ENCODE peak calls at places on chromosome 11, in four cellular contexts. N is SK-N-SH, U is breast epithelium, K is H1. I is an unnamed sample. For H3K4me1, the result is how much of the 10 kb centered on the place peaks cover.

GRCh38 chr11:111792955-111793500 is 26.8 kb upstream of the PPP2R1B start:
- DNase-seq in K (no peak), U (no peak), N (no peak), I (no peak)

GRCh38 chr11:104136861-104137260 is 27.1 kb downstream of the PDGFD start:
- DNase-seq in K (no peak), N (no peak), U (no peak), I (no peak)

GRCh38 chr11:66070604-66071325 is 693 bp downstream of the PACS1 start:
- DNase-seq in K (no peak), U (peak), N (peak), I (peak)

GRCh38 chr11:114134870-114135269 is 75.4 kb downstream of the ZBTB16 start:
- DNase-seq in K (no peak), N (no peak), U (no peak), I (no peak)

GRCh38 chr11:2797181-2797711 is 88.3 kb downstream of the CDKN1C start:
- DNase-seq in K (no peak), N (no peak), U (peak), I (peak)

GRCh38 chr11:68053981-68054812 is 15.4 kb downstream of the TCIRG1 start:
- DNase-seq in K (no peak), N (no peak), U (no peak), I (no peak)

GRCh38 chr11:15845261-15845660 is 511.1 kb downstream of the SOX6 start:
- DNase-seq in N (no peak), U (no peak), K (no peak), I (no peak)

GRCh38 chr11:67372232-67372992 is 986 bp downstream of the CLCF1 start:
- DNase-seq in U (no peak), K (no peak), N (peak), I (no peak)

GRCh38 chr11:121563003-121563402 is 110.2 kb upstream of the SORL1-AS1 start:
- DNase-seq in K (no peak), N (no peak), U (no peak), I (no peak)

GRCh38 chr11:34443136-34443535 is 4.4 kb downstream of the CAT start:
- DNase-seq in U (no peak), N (no peak), K (no peak), I (no peak)
- H3K27ac ChIP-seq in U (peak), N (no peak), K (no peak), I (no peak)

GRCh38 chr11:64859542-64860414 is 15.3 kb upstream of the CDC42BPG start:
- DNase-seq in N (no peak), K (no peak), U (no peak), I (no peak)
- TF ChIP-seq POLR2AphosphoS5 in N (no peak), K (no peak), U (no peak), I (no peak)

GRCh38 chr11:77171885-77172665 is 44.0 kb downstream of the MYO7A start:
- DNase-seq in N (no peak), K (peak), U (no peak), I (no peak)
- H3K4me1 ChIP-seq in N (under half), K (under half), U (under half), I (under half)

DNA sequence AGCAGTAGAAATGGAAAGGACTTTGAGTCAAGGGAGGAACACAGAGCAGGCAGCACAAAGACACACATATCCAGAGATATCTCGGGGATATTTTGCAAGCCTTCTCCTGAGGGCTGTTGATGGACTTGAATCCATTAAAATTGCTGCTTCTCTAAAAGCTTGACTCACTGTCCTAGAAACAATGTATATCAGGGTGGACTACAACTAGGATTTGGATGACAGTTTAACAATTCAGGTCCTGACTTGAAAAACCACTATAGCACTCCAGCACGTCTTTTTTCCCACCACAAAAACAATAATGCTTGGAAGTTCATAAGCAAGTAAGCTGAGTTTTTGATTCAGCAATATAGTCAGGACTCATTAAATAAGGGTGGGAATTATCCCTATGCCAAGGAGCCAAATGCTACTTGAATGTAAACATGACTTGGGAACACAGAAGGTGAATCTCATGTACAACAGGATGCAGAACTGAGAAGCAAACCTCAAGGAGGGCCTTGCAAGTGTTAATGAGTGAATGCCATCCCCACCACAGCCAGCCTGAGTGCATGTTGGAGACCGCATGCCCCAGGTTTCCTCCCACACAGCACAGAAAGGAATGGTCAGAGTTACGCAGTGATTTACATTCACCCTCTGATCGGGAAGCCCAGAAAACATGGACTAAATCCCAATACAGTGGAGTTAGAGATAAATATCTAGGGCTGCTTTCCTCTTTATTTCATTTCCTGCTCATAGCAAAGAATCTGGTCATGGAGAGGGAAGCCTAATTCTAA is 98.3 kb upstream of the OR9G4 start:
- DNase-seq in K (no peak), N (peak), U (no peak), I (no peak)
- H3K27ac ChIP-seq in K (no peak), N (no peak), U (no peak), I (no peak)

GRCh38 chr11:17552041-17552355 is 4.9 kb downstream of the OTOG start:
- DNase-seq in K (no peak), U (peak), N (no peak), I (no peak)
- TF ChIP-seq POLR2AphosphoS5 in K (no peak), U (no peak), N (no peak), I (no peak)